ENCODE peak calls at places on chromosomes 12 and 14, in ten cellular contexts. One of them, this sample, is unnamed.

GRCh38 chr14:105500036-105500725 is 9.1 kb downstream of the TEDC1 start:
- DNase-seq in GM13977: no peak
- DNase-seq in NT2/D1: no peak
- DNase-seq in GM20000: no peak
- DNase-seq in progenitor cell of endocrine pancreas: no peak
- DNase-seq in GM13976: no peak
- DNase-seq in RCC 7860: no peak
- DNase-seq in HT1080: no peak
- DNase-seq in endodermal cell: no peak
- DNase-seq in GM12892: peak
- DNase-seq in this sample: peak

GRCh38 chr12:94062796-94063635 is 85.4 kb upstream of the PLXNC1 start:
- DNase-seq in GM12892: no peak
- DNase-seq in NT2/D1: no peak
- DNase-seq in endodermal cell: no peak
- DNase-seq in GM20000: no peak
- DNase-seq in HT1080: no peak
- DNase-seq in RCC 7860: no peak
- DNase-seq in progenitor cell of endocrine pancreas: no peak
- DNase-seq in GM13976: no peak
- DNase-seq in GM13977: no peak
- DNase-seq in this sample: no peak

GRCh38 chr14:58408681-58409080 is 13.0 kb downstream of the TOMM20L start:
- DNase-seq in GM20000: no peak
- DNase-seq in GM13976: no peak
- DNase-seq in endodermal cell: no peak
- DNase-seq in NT2/D1: no peak
- DNase-seq in progenitor cell of endocrine pancreas: no peak
- DNase-seq in HT1080: no peak
- DNase-seq in GM12892: no peak
- DNase-seq in GM13977: no peak
- DNase-seq in RCC 7860: no peak
- DNase-seq in this sample: no peak

GRCh38 chr12:122467983-122468382 is 32.7 kb downstream of the ZCCHC8 start:
- DNase-seq in NT2/D1: no peak
- DNase-seq in GM13976: no peak
- DNase-seq in GM12892: no peak
- DNase-seq in GM13977: no peak
- DNase-seq in HT1080: no peak
- DNase-seq in progenitor cell of endocrine pancreas: no peak
- DNase-seq in GM20000: no peak
- DNase-seq in endodermal cell: no peak
- DNase-seq in RCC 7860: no peak
- DNase-seq in this sample: no peak

GRCh38 chr12:127257366-127257935 is 1009.5 kb upstream of the TMEM132C start:
- DNase-seq in NT2/D1: no peak
- DNase-seq in endodermal cell: no peak
- DNase-seq in RCC 7860: peak
- DNase-seq in GM20000: no peak
- DNase-seq in GM13976: no peak
- DNase-seq in progenitor cell of endocrine pancreas: no peak
- DNase-seq in GM13977: no peak
- DNase-seq in GM12892: no peak
- DNase-seq in HT1080: peak
- DNase-seq in this sample: no peak

GRCh38 chr14:30559638-30560071 is 697 bp downstream of the G2E3 start:
- DNase-seq in GM20000: peak
- DNase-seq in progenitor cell of endocrine pancreas: no peak
- DNase-seq in GM13976: peak
- DNase-seq in RCC 7860: peak
- DNase-seq in GM12892: no peak
- DNase-seq in NT2/D1: no peak
- DNase-seq in GM13977: no peak
- DNase-seq in HT1080: peak
- DNase-seq in endodermal cell: peak
- DNase-seq in this sample: peak

GRCh38 chr14:61609143-61609851 is 86.0 kb upstream of the HIF1A start:
- DNase-seq in GM13976: no peak
- DNase-seq in RCC 7860: peak
- DNase-seq in endodermal cell: peak
- DNase-seq in HT1080: peak
- DNase-seq in NT2/D1: peak
- DNase-seq in GM13977: no peak
- DNase-seq in progenitor cell of endocrine pancreas: no peak
- DNase-seq in GM20000: no peak
- DNase-seq in GM12892: no peak
- DNase-seq in this sample: peak

GRCh38 chr12:24069532-24070395 is 120.3 kb upstream of the SOX5 start:
- DNase-seq in HT1080: no peak
- DNase-seq in progenitor cell of endocrine pancreas: peak
- DNase-seq in endodermal cell: peak
- DNase-seq in GM13977: no peak
- DNase-seq in GM12892: no peak
- DNase-seq in GM20000: no peak
- DNase-seq in NT2/D1: no peak
- DNase-seq in GM13976: no peak
- DNase-seq in RCC 7860: no peak
- DNase-seq in this sample: peak

GRCh38 chr12:96132819-96133218 is 61.4 kb upstream of the ELK3 start:
- DNase-seq in HT1080: no peak
- DNase-seq in GM13976: no peak
- DNase-seq in progenitor cell of endocrine pancreas: no peak
- DNase-seq in GM20000: no peak
- DNase-seq in endodermal cell: peak
- DNase-seq in NT2/D1: no peak
- DNase-seq in GM13977: no peak
- DNase-seq in RCC 7860: no peak
- DNase-seq in GM12892: no peak
- DNase-seq in this sample: no peak

GRCh38 chr14:20606190-20606901 is 15.2 kb upstream of the RNASE12 start:
- DNase-seq in progenitor cell of endocrine pancreas: no peak
- DNase-seq in endodermal cell: peak
- DNase-seq in RCC 7860: no peak
- DNase-seq in GM20000: peak
- DNase-seq in GM12892: no peak
- DNase-seq in GM13976: peak
- DNase-seq in NT2/D1: no peak
- DNase-seq in GM13977: no peak
- DNase-seq in HT1080: peak
- DNase-seq in this sample: peak

GRCh38 chr12:128784030-128784770 is 39.6 kb downstream of the SLC15A4 start:
- DNase-seq in RCC 7860: peak
- DNase-seq in progenitor cell of endocrine pancreas: no peak
- DNase-seq in GM12892: no peak
- DNase-seq in GM13977: no peak
- DNase-seq in NT2/D1: no peak
- DNase-seq in GM13976: no peak
- DNase-seq in endodermal cell: no peak
- DNase-seq in HT1080: peak
- DNase-seq in GM20000: no peak
- DNase-seq in this sample: no peak

GRCh38 chr12:50514526-50515276 is 9.9 kb downstream of the DIP2B start:
- DNase-seq in HT1080: no peak
- DNase-seq in GM13977: no peak
- DNase-seq in RCC 7860: no peak
- DNase-seq in GM13976: no peak
- DNase-seq in progenitor cell of endocrine pancreas: no peak
- DNase-seq in GM20000: no peak
- DNase-seq in NT2/D1: no peak
- DNase-seq in GM12892: no peak
- DNase-seq in endodermal cell: no peak
- DNase-seq in this sample: no peak

GRCh38 chr12:75345531-75345930 is 11.1 kb downstream of the GLIPR1L1 start:
- DNase-seq in GM20000: no peak
- DNase-seq in RCC 7860: no peak
- DNase-seq in progenitor cell of endocrine pancreas: no peak
- DNase-seq in HT1080: peak
- DNase-seq in GM13976: no peak
- DNase-seq in GM12892: no peak
- DNase-seq in endodermal cell: no peak
- DNase-seq in NT2/D1: no peak
- DNase-seq in GM13977: no peak
- DNase-seq in this sample: no peak

GRCh38 chr12:94147991-94148840 is at the start of gene PLXNC1:
- DNase-seq in GM13977: peak
- DNase-seq in endodermal cell: peak
- DNase-seq in NT2/D1: no peak
- DNase-seq in GM13976: peak
- DNase-seq in HT1080: no peak
- DNase-seq in GM12892: peak
- DNase-seq in progenitor cell of endocrine pancreas: peak
- DNase-seq in GM20000: peak
- DNase-seq in RCC 7860: no peak
- DNase-seq in this sample: peak

GRCh38 chr12:54997914-54998507 is 13.4 kb upstream of the TESPA1 start:
- DNase-seq in NT2/D1: peak
- DNase-seq in GM20000: no peak
- DNase-seq in GM12892: no peak
- DNase-seq in endodermal cell: no peak
- DNase-seq in GM13977: no peak
- DNase-seq in progenitor cell of endocrine pancreas: no peak
- DNase-seq in GM13976: no peak
- DNase-seq in RCC 7860: no peak
- DNase-seq in HT1080: no peak
- DNase-seq in this sample: peak

GRCh38 chr12:122870867-122871664 is 24.9 kb downstream of the VPS37B start:
- DNase-seq in GM13977: no peak
- DNase-seq in RCC 7860: no peak
- DNase-seq in GM12892: no peak
- DNase-seq in HT1080: no peak
- DNase-seq in progenitor cell of endocrine pancreas: no peak
- DNase-seq in GM13976: no peak
- DNase-seq in NT2/D1: no peak
- DNase-seq in endodermal cell: peak
- DNase-seq in GM20000: no peak
- DNase-seq in this sample: no peak

This sample was measured in H7.